ENCODE peak calls at places on chromosomes 11 and 22, in nine cellular contexts. W is A549; Q is adrenal gland; J is ACHN; C is brain microvascular endothelial cell; H is NCI-H1930; Y is stimulated activated CD4-positive, alpha-beta T cell treated with anti-CD3 and anti-CD28 coated beads, Interleukin-1b, Interleukin-23, amount 100 ng/mL, for 1 hour; V is lower lobe of right lung; I is PC-9. P is an unnamed sample.

GRCh38 chr22:49930596-49931412 is 12.4 kb downstream of the CRELD2 start:
- DNase-seq in C (peak; percentile 35), J (peak; percentile 58), Q (peak; percentile 85), H (peak; percentile 37), Y (no peak), V (peak; percentile 75), I (peak; percentile 95), W (no peak), P (peak; percentile 87)

GRCh38 chr22:31243339-31244043 is 31.4 kb downstream of the LIMK2 start:
- DNase-seq in I (peak; percentile 93), C (no peak), H (no peak), W (no peak), Y (no peak), V (no peak), J (no peak), Q (no peak), P (peak; percentile 79)

GRCh38 chr11:113994077-113994954 is 19.4 kb downstream of the HTR3A start:
- DNase-seq in H (no peak), Y (no peak), C (no peak), W (peak; percentile 37), J (no peak), V (no peak), Q (peak; percentile 11), I (no peak), P (no peak)

GRCh38 chr11:14054708-14055107 is 92.2 kb downstream of the SPON1 start:
- DNase-seq in Q (no peak), V (no peak), J (no peak), I (no peak), W (no peak), C (no peak), H (no peak), Y (no peak), P (no peak)

GRCh38 chr11:79600747-79601146 is 159.9 kb upstream of the TENM4 start:
- DNase-seq in Q (no peak), W (no peak), J (no peak), I (no peak), V (no peak), Y (no peak), C (no peak), H (no peak), P (no peak)

GRCh38 chr11:111324277-111324720 is 26.0 kb downstream of the POU2AF3 start:
- DNase-seq in V (no peak), H (no peak), Y (no peak), Q (no peak), I (no peak), W (no peak), J (no peak), C (no peak), P (no peak)

GRCh38 chr11:62061356-62062222 is 62.2 kb upstream of the INCENP start:
- DNase-seq in J (no peak), I (no peak), Q (no peak), C (no peak), W (no peak), Y (no peak), V (no peak), H (no peak), P (peak; percentile 25)

GRCh38 chr22:45263790-45264269 is 20.9 kb upstream of the UPK3A start:
- DNase-seq in H (no peak), J (peak; percentile 63), W (peak; percentile 81), V (peak; percentile 77), Y (no peak), Q (peak; percentile 93), C (peak; percentile 61), I (peak; percentile 54), P (peak; percentile 77)

GRCh38 chr11:45900916-45901617 is 6.0 kb downstream of the FREY1 start:
- DNase-seq in C (no peak), Q (peak; percentile 56), Y (no peak), W (no peak), J (no peak), I (no peak), V (no peak), H (no peak), P (no peak)

GRCh38 chr11:69368119-69368880 is 74.3 kb downstream of the MYEOV start:
- DNase-seq in I (peak; percentile 60), J (no peak), C (no peak), V (no peak), W (no peak), Y (no peak), Q (no peak), H (no peak), P (peak; percentile 47)

GRCh38 chr11:122642971-122643370 is 12.6 kb upstream of the UBASH3B start:
- DNase-seq in Q (no peak), H (no peak), W (peak; percentile 57), I (no peak), J (peak; percentile 83), C (peak; percentile 68), V (no peak), Y (no peak), P (no peak)

GRCh38 chr11:82557274-82557673 is 176.4 kb downstream of the FAM181B start:
- DNase-seq in V (peak; percentile 59), W (no peak), Q (peak; percentile 46), C (no peak), J (no peak), Y (no peak), I (no peak), H (no peak), P (no peak)